ENCODE peak calls at places on chromosome 1, in six cellular contexts. N is fibroblast of the aortic adventitia; F is stimulated activated CD4-positive, alpha-beta T cell treated with anti-CD3 and anti-CD28 coated beads, Interleukin-1b, Interleukin-23, amount 100 ng/mL, for 24 hours; C is HTR-8/SVneo; Q is CD4-positive, alpha-beta T cell; T is heart left ventricle. J is an unnamed sample.

GRCh38 chr1:198444792-198445191 is 95.7 kb downstream of the ATP6V1G3 start:
- DNase-seq in N (peak; percentile 91), F (no peak), C (no peak), Q (no peak), T (no peak), J (no peak)

GRCh38 chr1:230725256-230726012 is 11.5 kb upstream of the AGT start:
- DNase-seq in N (no peak), F (no peak), C (no peak), Q (no peak), T (peak; percentile 43), J (no peak)

GRCh38 chr1:94538243-94538827 is 3.2 kb downstream of the F3 start:
- DNase-seq in N (no peak), F (no peak), C (no peak), Q (no peak), T (no peak), J (no peak)

GRCh38 chr1:182657026-182657425 is 27.4 kb downstream of the RGS8 start:
- DNase-seq in N (no peak), F (no peak), C (no peak), Q (no peak), T (no peak), J (no peak)

GRCh38 chr1:25099343-25099951 is 132.9 kb downstream of the SYF2 start:
- DNase-seq in N (no peak), F (no peak), C (no peak), Q (no peak), T (no peak), J (no peak)

GRCh38 chr1:66331641-66332523 is 202.1 kb upstream of the SGIP1 start:
- DNase-seq in N (peak; percentile 86), F (no peak), C (peak; percentile 34), Q (peak; percentile 38), T (peak; percentile 80), J (no peak)

GRCh38 chr1:9466780-9467755 is 72.2 kb upstream of the SLC25A33 start:
- DNase-seq in N (peak; percentile 53), F (no peak), C (no peak), Q (no peak), T (no peak), J (no peak)

GRCh38 chr1:201488817-201489581 is 17.9 kb downstream of the CSRP1 start:
- DNase-seq in N (peak; percentile 95), F (no peak), C (peak; percentile 92), Q (no peak), T (no peak), J (no peak)

GRCh38 chr1:218829143-218829542 is 344.5 kb upstream of the LYPLAL1 start:
- DNase-seq in N (no peak), F (no peak), C (no peak), Q (no peak), T (no peak), J (no peak)

GRCh38 chr1:3995141-3995780 is 95.2 kb upstream of the C1orf174 start:
- DNase-seq in N (no peak), F (no peak), C (no peak), Q (no peak), T (no peak), J (no peak)

GRCh38 chr1:16032388-16033100 is 10.7 kb downstream of the CLCNKA start:
- DNase-seq in N (peak; percentile 89), F (peak; percentile 19), C (peak; percentile 87), Q (no peak), T (peak; percentile 87), J (peak; percentile 85)

GRCh38 chr1:178881950-178882349 is 11.1 kb upstream of the ANGPTL1 start:
- DNase-seq in N (no peak), F (no peak), C (no peak), Q (no peak), T (no peak), J (no peak)

GRCh38 chr1:168732736-168733135 is 3.7 kb upstream of the DPT start:
- DNase-seq in N (no peak), F (no peak), C (no peak), Q (no peak), T (no peak), J (no peak)

GRCh38 chr1:236095705-236096500 is 31.0 kb upstream of the NID1 start:
- DNase-seq in N (no peak), F (no peak), C (no peak), Q (no peak), T (no peak), J (no peak)

GRCh38 chr1:119582801-119583200 is 65.3 kb downstream of the ZNF697 start:
- DNase-seq in N (peak; percentile 66), F (no peak), C (peak; percentile 15), Q (no peak), T (peak; percentile 53), J (peak; percentile 75)

GRCh38 chr1:91476538-91477217 is 24.0 kb upstream of the CDC7 start:
- DNase-seq in N (peak; percentile 61), F (no peak), C (no peak), Q (no peak), T (peak; percentile 21), J (no peak)

GRCh38 chr1:110150330-110151174 is at the start of gene SLC6A17:
- DNase-seq in N (peak; percentile 51), F (peak; percentile 13), C (peak; percentile 48), Q (no peak), T (no peak), J (no peak)

GRCh38 chr1:2638466-2639115 is 5.8 kb upstream of the MMEL1 start:
- DNase-seq in N (no peak), F (no peak), C (no peak), Q (no peak), T (no peak), J (no peak)

GRCh38 chr1:40090652-40091355 is 6.2 kb downstream of the PPT1 start:
- DNase-seq in N (no peak), F (no peak), C (peak; percentile 11), Q (no peak), T (no peak), J (no peak)

GRCh38 chr1:43232071-43232470 is 37.7 kb upstream of the TMEM125 start:
- DNase-seq in N (peak; percentile 86), F (no peak), C (peak; percentile 35), Q (no peak), T (no peak), J (no peak)

GRCh38 chr1:207822602-207823451 is 71.0 kb downstream of the CD46 start:
- DNase-seq in N (peak; percentile 74), F (peak; percentile 29), C (no peak), Q (peak; percentile 63), T (peak; percentile 90), J (no peak)

GRCh38 chr1:30760596-30761311 is 3.2 kb upstream of the LAPTM5 start:
- DNase-seq in N (no peak), F (no peak), C (no peak), Q (no peak), T (no peak), J (no peak)

J was measured in H1.